ENCODE peak calls at places on chromosome 9, in nine cellular contexts. V, G, C, M, J, A, H, P and E are unnamed samples.

GRCh38 chr9:9754186-9754585 is 858.6 kb downstream of the PTPRD start:
- DNase-seq in V (no peak), G (no peak), C (no peak), M (no peak), J (no peak), A (no peak), H (no peak), P (no peak), E (peak)

GRCh38 chr9:129317179-129318011 is 139.3 kb upstream of the IER5L start:
- DNase-seq in V (no peak), G (peak), C (peak), M (peak), J (no peak), A (no peak), H (peak), P (no peak), E (no peak)

GRCh38 chr9:33927694-33928093 is 110.7 kb downstream of the UBE2R2 start:
- DNase-seq in V (no peak), G (no peak), C (no peak), M (no peak), J (no peak), A (no peak), H (no peak), P (no peak), E (no peak)

GRCh38 chr9:133327834-133328484 is 8.0 kb downstream of the SURF6 start:
- DNase-seq in V (no peak), G (no peak), C (peak), M (no peak), J (no peak), A (no peak), H (peak), P (no peak), E (no peak)

GRCh38 chr9:88187631-88188030 is 49.4 kb upstream of the SPATA31C2 start:
- DNase-seq in V (no peak), G (peak), C (no peak), M (no peak), J (no peak), A (no peak), H (no peak), P (no peak), E (no peak)

GRCh38 chr9:20701058-20701457 is 17.0 kb downstream of the FOCAD start:
- DNase-seq in V (no peak), G (no peak), C (no peak), M (no peak), J (no peak), A (no peak), H (no peak), P (no peak), E (no peak)

GRCh38 chr9:16245756-16246440 is 624.6 kb downstream of the BNC2 start:
- DNase-seq in V (no peak), G (peak), C (no peak), M (peak), J (no peak), A (no peak), H (no peak), P (no peak), E (no peak)

GRCh38 chr9:13962006-13962405 is 351.9 kb downstream of the NFIB start:
- DNase-seq in V (no peak), G (no peak), C (no peak), M (peak), J (no peak), A (no peak), H (no peak), P (no peak), E (no peak)

GRCh38 chr9:37464006-37464405 is 1.2 kb downstream of the ZBTB5 start:
- DNase-seq in V (no peak), G (no peak), C (no peak), M (no peak), J (no peak), A (no peak), H (no peak), P (no peak), E (no peak)

GRCh38 chr9:127825319-127826051 is 22.8 kb downstream of the FPGS start:
- DNase-seq in V (peak), G (no peak), C (peak), M (no peak), J (peak), A (peak), H (peak), P (no peak), E (no peak)
- TF ChIP-seq CTCF in V (no peak), G (peak), C (peak), M (peak), J (peak), A (peak), H (peak), P (no peak), E (peak)

GRCh38 chr9:126784401-126784800 is 20.4 kb upstream of the ZBTB43 start:
- DNase-seq in V (no peak), G (no peak), C (peak), M (no peak), J (no peak), A (no peak), H (no peak), P (no peak), E (no peak)

GRCh38 chr9:126781186-126781585 is 23.7 kb upstream of the ZBTB43 start:
- DNase-seq in V (no peak), G (no peak), C (peak), M (no peak), J (no peak), A (no peak), H (no peak), P (no peak), E (no peak)

GRCh38 chr9:126777733-126778132 is 27.1 kb upstream of the ZBTB43 start:
- DNase-seq in V (no peak), G (no peak), C (peak), M (no peak), J (no peak), A (no peak), H (no peak), P (peak), E (no peak)

GRCh38 chr9:126783958-126784357 is 20.9 kb upstream of the ZBTB43 start:
- DNase-seq in V (no peak), G (no peak), C (no peak), M (no peak), J (no peak), A (no peak), H (no peak), P (no peak), E (no peak)

DNA sequence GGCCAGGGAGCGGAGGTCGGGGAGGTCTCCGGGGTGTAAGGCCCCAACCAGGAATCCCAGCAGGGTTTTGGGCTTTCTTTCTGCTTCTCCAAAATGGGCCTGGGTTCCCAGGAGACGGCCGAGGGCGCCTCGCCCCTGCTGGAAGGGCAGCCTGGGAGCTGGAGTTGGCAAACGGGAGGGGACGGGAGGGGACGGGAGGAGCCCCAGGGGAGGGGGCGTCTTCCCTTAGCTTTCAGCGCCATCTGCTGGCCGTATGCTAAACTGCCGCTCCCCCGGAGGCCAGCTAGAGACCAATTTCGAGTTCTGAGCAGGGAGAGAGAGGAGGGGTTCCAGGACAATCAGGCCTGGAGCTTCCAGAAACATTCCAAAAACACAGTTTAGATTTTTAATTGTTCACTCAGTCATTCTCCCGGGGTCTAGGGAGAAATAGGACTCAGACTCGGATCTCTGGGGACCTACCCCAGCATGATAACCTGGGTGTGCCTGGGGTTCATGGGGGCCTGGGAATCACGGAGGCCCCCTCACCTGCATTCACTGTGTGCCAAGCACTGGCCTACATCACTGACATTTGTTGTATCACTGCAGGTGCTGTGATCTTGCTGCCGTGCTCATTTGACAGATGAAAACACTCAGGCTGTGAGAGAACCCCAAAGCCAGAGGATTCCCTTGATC is 23.0 kb upstream of the ZBTB43 start:
- DNase-seq in V (peak), G (peak), C (peak), M (peak), J (peak), A (peak), H (peak), P (peak), E (no peak)
- H3K4me3 ChIP-seq in V (no peak), G (no peak), C (no peak), M (peak), J (no peak), A (peak), H (no peak), P (no peak), E (peak)

GRCh38 chr9:98860871-98861293 is 53.4 kb downstream of the GALNT12 start:
- DNase-seq in V (peak), G (peak), C (no peak), M (peak), J (peak), A (peak), H (peak), P (peak), E (no peak)
- TF ChIP-seq CTCF in V (peak), G (peak), C (peak), M (peak), J (no peak), A (peak), H (peak), P (no peak), E (peak)

DNA sequence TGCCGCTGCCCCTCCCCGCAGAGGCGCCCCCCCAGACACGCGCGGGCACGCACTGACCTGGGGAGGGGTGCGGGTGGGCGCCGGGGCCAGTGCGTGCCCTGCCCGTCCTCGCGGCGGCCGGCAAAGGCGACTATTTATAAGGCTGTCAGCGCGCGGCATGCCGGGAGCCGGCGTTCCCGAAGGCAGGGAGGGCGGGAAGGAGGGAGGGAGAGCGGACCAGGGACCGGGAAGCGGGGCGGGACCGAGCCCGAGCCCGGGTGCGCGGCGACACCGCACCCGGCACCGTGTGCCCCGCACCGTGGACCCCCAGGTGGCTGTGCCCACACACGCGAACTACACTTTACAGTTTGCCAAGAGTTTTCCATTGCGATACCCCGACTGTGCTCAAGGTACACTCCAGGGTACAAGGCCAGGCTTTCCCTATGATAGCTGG is at the start of gene AK1:
- DNase-seq in V (peak), G (peak), C (peak), M (peak), J (peak), A (no peak), H (peak), P (peak), E (no peak)
- H3K4me3 ChIP-seq in V (peak), G (peak), C (peak), M (peak), J (peak), A (peak), H (peak), P (peak), E (peak)

GRCh38 chr9:89612566-89613278 is 7.9 kb downstream of the GADD45G start:
- DNase-seq in V (no peak), G (no peak), C (no peak), M (no peak), J (no peak), A (no peak), H (peak), P (no peak), E (no peak)

GRCh38 chr9:89615661-89616060 is 10.8 kb downstream of the GADD45G start:
- DNase-seq in V (no peak), G (no peak), C (no peak), M (no peak), J (no peak), A (no peak), H (peak), P (no peak), E (no peak)

GRCh38 chr9:89613912-89614311 is 9.1 kb downstream of the GADD45G start:
- DNase-seq in V (no peak), G (no peak), C (no peak), M (no peak), J (no peak), A (no peak), H (no peak), P (no peak), E (no peak)

GRCh38 chr9:89616411-89616810 is 11.6 kb downstream of the GADD45G start:
- DNase-seq in V (no peak), G (no peak), C (no peak), M (no peak), J (no peak), A (no peak), H (no peak), P (no peak), E (no peak)

DNA sequence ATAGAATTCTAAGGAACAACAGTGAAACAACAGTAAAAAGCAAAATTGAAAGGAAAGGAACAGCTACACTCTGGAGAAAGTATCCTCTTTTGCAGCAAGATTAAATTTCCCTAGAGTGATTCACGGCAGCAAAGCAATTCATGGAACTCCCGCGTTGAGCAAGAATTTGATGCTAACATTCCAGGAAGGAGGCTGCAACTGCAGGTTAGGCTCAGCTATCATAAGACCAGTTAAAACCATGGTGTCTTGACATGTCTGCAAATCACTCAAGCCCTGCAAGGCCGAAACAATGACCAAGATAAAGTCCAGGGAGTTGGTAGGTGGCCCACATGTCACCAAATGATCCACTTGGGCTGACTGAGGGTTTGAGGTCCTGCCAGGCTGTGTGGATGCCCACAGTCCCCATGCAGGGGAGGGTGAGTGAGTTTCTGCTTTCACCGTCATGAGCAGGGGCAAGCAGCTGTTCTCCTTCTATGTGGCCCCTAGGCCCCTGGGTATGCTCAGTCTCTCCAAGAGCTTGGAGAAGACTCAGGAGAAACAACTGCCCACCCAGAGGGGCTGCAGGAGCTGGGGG is 9.6 kb downstream of the GADD45G start:
- DNase-seq in V (no peak), G (no peak), C (no peak), M (no peak), J (no peak), A (no peak), H (no peak), P (no peak), E (no peak)
- TF ChIP-seq CTCF in V (no peak), G (no peak), C (no peak), M (no peak), J (no peak), A (no peak), H (no peak), P (no peak), E (no peak)